ENCODE peak calls at places on chromosomes 4 and X, in seven cellular contexts. One of them, this sample, is unnamed.

GRCh38 chr4:110058677-110059076 is 139.7 kb downstream of the ELOVL6 start:
- DNase-seq in fibroblast of lung: no peak
- DNase-seq in CD8-positive, alpha-beta memory T cell: no peak
- DNase-seq in right lobe of liver: no peak
- DNase-seq in esophagus squamous epithelium: no peak
- DNase-seq in tibial nerve: no peak
- DNase-seq in osteoblast: no peak
- DNase-seq in this sample: no peak

GRCh38 chr4:89579776-89580175 is 257.2 kb downstream of the SNCA start:
- DNase-seq in fibroblast of lung: no peak
- DNase-seq in CD8-positive, alpha-beta memory T cell: no peak
- DNase-seq in right lobe of liver: no peak
- DNase-seq in esophagus squamous epithelium: no peak
- DNase-seq in tibial nerve: no peak
- DNase-seq in osteoblast: no peak
- DNase-seq in this sample: no peak

GRCh38 chrX:153521034-153521433 is 3.6 kb downstream of the ATP2B3 start:
- DNase-seq in fibroblast of lung: peak; percentile 4
- DNase-seq in CD8-positive, alpha-beta memory T cell: no peak
- DNase-seq in right lobe of liver: no peak
- DNase-seq in esophagus squamous epithelium: no peak
- DNase-seq in tibial nerve: no peak
- DNase-seq in osteoblast: peak; percentile 94
- DNase-seq in this sample: no peak

GRCh38 chr4:118325443-118325842 is 27.4 kb downstream of the PRSS12 start:
- DNase-seq in fibroblast of lung: no peak
- DNase-seq in CD8-positive, alpha-beta memory T cell: no peak
- DNase-seq in right lobe of liver: no peak
- DNase-seq in esophagus squamous epithelium: no peak
- DNase-seq in tibial nerve: no peak
- DNase-seq in osteoblast: no peak
- DNase-seq in this sample: no peak

GRCh38 chr4:165204462-165204830 is 2.9 kb upstream of the KLHL2 start:
- DNase-seq in fibroblast of lung: peak; percentile 49
- DNase-seq in CD8-positive, alpha-beta memory T cell: no peak
- DNase-seq in right lobe of liver: no peak
- DNase-seq in esophagus squamous epithelium: no peak
- DNase-seq in tibial nerve: no peak
- DNase-seq in osteoblast: no peak
- DNase-seq in this sample: no peak

GRCh38 chrX:9349572-9350259 is 115.1 kb upstream of the TBL1X start:
- DNase-seq in fibroblast of lung: no peak
- DNase-seq in CD8-positive, alpha-beta memory T cell: no peak
- DNase-seq in right lobe of liver: no peak
- DNase-seq in esophagus squamous epithelium: no peak
- DNase-seq in tibial nerve: no peak
- DNase-seq in osteoblast: no peak
- DNase-seq in this sample: no peak

GRCh38 chrX:129686422-129686948 is 31.7 kb upstream of the APLN start:
- DNase-seq in fibroblast of lung: peak; percentile 68
- DNase-seq in CD8-positive, alpha-beta memory T cell: no peak
- DNase-seq in right lobe of liver: no peak
- DNase-seq in esophagus squamous epithelium: no peak
- DNase-seq in tibial nerve: no peak
- DNase-seq in osteoblast: no peak
- DNase-seq in this sample: no peak

GRCh38 chr4:150656882-150657281 is 74.9 kb downstream of the MAB21L2 start:
- DNase-seq in fibroblast of lung: no peak
- DNase-seq in CD8-positive, alpha-beta memory T cell: no peak
- DNase-seq in right lobe of liver: no peak
- DNase-seq in esophagus squamous epithelium: no peak
- DNase-seq in tibial nerve: no peak
- DNase-seq in osteoblast: no peak
- DNase-seq in this sample: no peak

GRCh38 chr4:24666316-24666715 is 82.0 kb upstream of the DHX15 start:
- DNase-seq in fibroblast of lung: no peak
- DNase-seq in CD8-positive, alpha-beta memory T cell: no peak
- DNase-seq in right lobe of liver: no peak
- DNase-seq in esophagus squamous epithelium: no peak
- DNase-seq in tibial nerve: no peak
- DNase-seq in osteoblast: no peak
- DNase-seq in this sample: no peak

GRCh38 chr4:188146618-188147017 is 7.4 kb downstream of the TRIML1 start:
- DNase-seq in fibroblast of lung: no peak
- DNase-seq in CD8-positive, alpha-beta memory T cell: no peak
- DNase-seq in right lobe of liver: no peak
- DNase-seq in esophagus squamous epithelium: no peak
- DNase-seq in tibial nerve: no peak
- DNase-seq in osteoblast: no peak
- DNase-seq in this sample: no peak

GRCh38 chrX:49001521-49002090 is 458 bp downstream of the GRIPAP1 start:
- DNase-seq in fibroblast of lung: peak; percentile 40
- DNase-seq in CD8-positive, alpha-beta memory T cell: peak; percentile 79
- DNase-seq in right lobe of liver: no peak
- DNase-seq in esophagus squamous epithelium: no peak
- DNase-seq in tibial nerve: no peak
- DNase-seq in osteoblast: peak; percentile 87
- DNase-seq in this sample: no peak

GRCh38 chr4:92600638-92601037 is 296.9 kb downstream of the GRID2 start:
- DNase-seq in fibroblast of lung: no peak
- DNase-seq in CD8-positive, alpha-beta memory T cell: no peak
- DNase-seq in right lobe of liver: peak; percentile 19
- DNase-seq in esophagus squamous epithelium: no peak
- DNase-seq in tibial nerve: no peak
- DNase-seq in osteoblast: no peak
- DNase-seq in this sample: no peak

GRCh38 chr4:124389591-124389990 is 322.9 kb downstream of the ANKRD50 start:
- DNase-seq in fibroblast of lung: peak; percentile 4
- DNase-seq in CD8-positive, alpha-beta memory T cell: no peak
- DNase-seq in right lobe of liver: no peak
- DNase-seq in esophagus squamous epithelium: no peak
- DNase-seq in tibial nerve: no peak
- DNase-seq in osteoblast: no peak
- DNase-seq in this sample: no peak

GRCh38 chrX:148755111-148755510 is 254.7 kb downstream of the AFF2 start:
- DNase-seq in fibroblast of lung: no peak
- DNase-seq in CD8-positive, alpha-beta memory T cell: no peak
- DNase-seq in right lobe of liver: no peak
- DNase-seq in esophagus squamous epithelium: no peak
- DNase-seq in tibial nerve: no peak
- DNase-seq in osteoblast: no peak
- DNase-seq in this sample: no peak

GRCh38 chrX:22097295-22097694 is 65.2 kb downstream of the PHEX start:
- DNase-seq in fibroblast of lung: peak; percentile 91
- DNase-seq in CD8-positive, alpha-beta memory T cell: no peak
- DNase-seq in right lobe of liver: no peak
- DNase-seq in esophagus squamous epithelium: no peak
- DNase-seq in tibial nerve: no peak
- DNase-seq in osteoblast: no peak
- DNase-seq in this sample: no peak

GRCh38 chr4:145879598-145879997 is 59.0 kb downstream of the ZNF827 start:
- DNase-seq in fibroblast of lung: peak; percentile 28
- DNase-seq in CD8-positive, alpha-beta memory T cell: no peak
- DNase-seq in right lobe of liver: no peak
- DNase-seq in esophagus squamous epithelium: no peak
- DNase-seq in tibial nerve: no peak
- DNase-seq in osteoblast: no peak
- DNase-seq in this sample: no peak

GRCh38 chr4:118716304-118716703 is 31.1 kb downstream of the METTL14 start:
- DNase-seq in fibroblast of lung: no peak
- DNase-seq in CD8-positive, alpha-beta memory T cell: no peak
- DNase-seq in right lobe of liver: no peak
- DNase-seq in esophagus squamous epithelium: no peak
- DNase-seq in tibial nerve: no peak
- DNase-seq in osteoblast: peak; percentile 29
- DNase-seq in this sample: no peak

GRCh38 chrX:2500681-2501151 is at the start of the genes DHRSX and ZBED1:
- DNase-seq in fibroblast of lung: peak; percentile 12
- DNase-seq in CD8-positive, alpha-beta memory T cell: peak; percentile 62
- DNase-seq in right lobe of liver: peak; percentile 71
- DNase-seq in esophagus squamous epithelium: no peak
- DNase-seq in tibial nerve: no peak
- DNase-seq in osteoblast: peak; percentile 94
- DNase-seq in this sample: no peak

GRCh38 chr4:37917388-37917787 is 26.5 kb downstream of the TBC1D1 start:
- DNase-seq in fibroblast of lung: no peak
- DNase-seq in CD8-positive, alpha-beta memory T cell: no peak
- DNase-seq in right lobe of liver: no peak
- DNase-seq in esophagus squamous epithelium: no peak
- DNase-seq in tibial nerve: no peak
- DNase-seq in osteoblast: no peak
- DNase-seq in this sample: no peak

GRCh38 chr4:78581626-78582025 is 30.1 kb downstream of the ANXA3 start:
- DNase-seq in fibroblast of lung: no peak
- DNase-seq in CD8-positive, alpha-beta memory T cell: no peak
- DNase-seq in right lobe of liver: no peak
- DNase-seq in esophagus squamous epithelium: no peak
- DNase-seq in tibial nerve: no peak
- DNase-seq in osteoblast: no peak
- DNase-seq in this sample: no peak

GRCh38 chr4:183362036-183362435 is 39.8 kb upstream of the CLDN24 start:
- DNase-seq in fibroblast of lung: no peak
- DNase-seq in CD8-positive, alpha-beta memory T cell: no peak
- DNase-seq in right lobe of liver: no peak
- DNase-seq in esophagus squamous epithelium: no peak
- DNase-seq in tibial nerve: no peak
- DNase-seq in osteoblast: no peak
- DNase-seq in this sample: no peak

GRCh38 chr4:23759066-23759465 is 130.8 kb downstream of the PPARGC1A start:
- DNase-seq in fibroblast of lung: no peak
- DNase-seq in CD8-positive, alpha-beta memory T cell: no peak
- DNase-seq in right lobe of liver: no peak
- DNase-seq in esophagus squamous epithelium: no peak
- DNase-seq in tibial nerve: no peak
- DNase-seq in osteoblast: no peak
- DNase-seq in this sample: no peak

GRCh38 chrX:133981908-133982307 is 3.5 kb downstream of the GPC3 start:
- DNase-seq in fibroblast of lung: no peak
- DNase-seq in CD8-positive, alpha-beta memory T cell: no peak
- DNase-seq in right lobe of liver: no peak
- DNase-seq in esophagus squamous epithelium: no peak
- DNase-seq in tibial nerve: no peak
- DNase-seq in osteoblast: peak; percentile 14
- DNase-seq in this sample: no peak

GRCh38 chr4:147846318-147847135 is 114.6 kb downstream of the ARHGAP10 start:
- DNase-seq in fibroblast of lung: peak; percentile 15
- DNase-seq in CD8-positive, alpha-beta memory T cell: peak; percentile 52
- DNase-seq in right lobe of liver: no peak
- DNase-seq in esophagus squamous epithelium: no peak
- DNase-seq in tibial nerve: no peak
- DNase-seq in osteoblast: no peak
- DNase-seq in this sample: no peak

GRCh38 chrX:13283512-13283911 is 36.3 kb downstream of the ATXN3L start:
- DNase-seq in fibroblast of lung: no peak
- DNase-seq in CD8-positive, alpha-beta memory T cell: no peak
- DNase-seq in right lobe of liver: no peak
- DNase-seq in esophagus squamous epithelium: no peak
- DNase-seq in tibial nerve: no peak
- DNase-seq in osteoblast: no peak
- DNase-seq in this sample: no peak

DNA sequence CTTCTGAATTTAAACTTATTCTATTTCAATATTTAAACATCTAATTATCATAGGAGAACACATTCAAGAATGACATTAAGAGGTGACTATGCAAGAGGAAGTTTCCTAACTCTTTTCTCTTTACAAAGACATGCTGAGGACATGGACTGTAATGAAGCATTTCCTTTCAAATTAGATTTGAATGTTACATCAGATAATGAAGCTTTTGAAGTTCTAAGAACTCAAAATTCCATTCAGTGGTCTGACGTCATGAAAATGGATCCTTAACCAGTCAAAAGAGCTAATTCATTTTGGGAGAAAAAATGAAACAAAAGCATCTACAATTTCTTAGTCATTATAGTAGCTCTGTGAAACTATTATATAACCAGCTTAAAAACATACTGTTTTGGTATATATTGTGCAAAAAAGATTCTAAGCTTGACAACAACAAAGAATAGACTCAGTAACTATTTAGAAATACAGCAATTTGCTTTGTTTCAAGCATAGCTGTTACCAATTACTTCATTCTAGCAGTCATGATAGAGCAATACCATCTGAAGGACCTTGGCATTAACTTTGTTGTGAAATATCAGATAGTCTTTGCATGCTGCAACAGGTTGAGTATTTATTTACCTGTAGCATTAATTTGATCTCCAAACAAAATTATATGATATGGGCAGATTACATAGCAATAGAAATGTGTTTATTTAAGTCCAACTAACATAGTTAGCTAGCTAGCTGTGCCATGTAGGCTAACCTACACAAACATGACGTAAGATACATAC is 13.7 kb upstream of the DTHD1 start:
- DNase-seq in fibroblast of lung: no peak
- DNase-seq in CD8-positive, alpha-beta memory T cell: no peak
- DNase-seq in right lobe of liver: no peak
- DNase-seq in esophagus squamous epithelium: no peak
- DNase-seq in tibial nerve: no peak
- DNase-seq in osteoblast: no peak
- DNase-seq in this sample: no peak
- H3K27ac ChIP-seq in fibroblast of lung: no peak overlapping the region
- H3K27ac ChIP-seq in CD8-positive, alpha-beta memory T cell: no peak overlapping the region
- H3K27ac ChIP-seq in right lobe of liver: no peak overlapping the region
- H3K27ac ChIP-seq in esophagus squamous epithelium: no peak overlapping the region
- H3K27ac ChIP-seq in tibial nerve: peak overlapping the region; percentile 12
- H3K27ac ChIP-seq in osteoblast: no peak overlapping the region
- H3K27ac ChIP-seq in this sample: no peak overlapping the region

GRCh38 chrX:137545711-137546651 is 19.9 kb upstream of the ZIC3 start:
- DNase-seq in fibroblast of lung: no peak
- DNase-seq in CD8-positive, alpha-beta memory T cell: no peak
- DNase-seq in right lobe of liver: no peak
- DNase-seq in esophagus squamous epithelium: no peak
- DNase-seq in tibial nerve: no peak
- DNase-seq in osteoblast: no peak
- DNase-seq in this sample: no peak
- H3K27me3 ChIP-seq in fibroblast of lung: no peaks in the 10 kb centered on the region
- H3K27me3 ChIP-seq in CD8-positive, alpha-beta memory T cell: no peaks in the 10 kb centered on the region
- H3K27me3 ChIP-seq in right lobe of liver: no peaks in the 10 kb centered on the region
- H3K27me3 ChIP-seq in esophagus squamous epithelium: peaks cover 5% of the 10 kb centered on the region
- H3K27me3 ChIP-seq in tibial nerve: peaks cover 67% of the 10 kb centered on the region
- H3K27me3 ChIP-seq in osteoblast: no peaks in the 10 kb centered on the region
- H3K27me3 ChIP-seq in this sample: peaks cover 24% of the 10 kb centered on the region

GRCh38 chrX:23667239-23668177 is at the start of gene PRDX4:
- DNase-seq in fibroblast of lung: peak; percentile 88
- DNase-seq in CD8-positive, alpha-beta memory T cell: peak; percentile 80
- DNase-seq in right lobe of liver: peak; percentile 93
- DNase-seq in esophagus squamous epithelium: peak; percentile 30
- DNase-seq in tibial nerve: peak; percentile 66
- DNase-seq in osteoblast: peak; percentile 91
- DNase-seq in this sample: peak; percentile 78
- H3K27ac ChIP-seq in fibroblast of lung: peak within 1 kb of the TSS; percentile 74
- H3K27ac ChIP-seq in CD8-positive, alpha-beta memory T cell: peak within 1 kb of the TSS; percentile 61
- H3K27ac ChIP-seq in right lobe of liver: peak within 1 kb of the TSS; percentile 73
- H3K27ac ChIP-seq in esophagus squamous epithelium: peak within 1 kb of the TSS; percentile 82
- H3K27ac ChIP-seq in tibial nerve: peak within 1 kb of the TSS; percentile 89
- H3K27ac ChIP-seq in osteoblast: peak within 1 kb of the TSS; percentile 64
- H3K27ac ChIP-seq in this sample: peak within 1 kb of the TSS; percentile 66

DNA sequence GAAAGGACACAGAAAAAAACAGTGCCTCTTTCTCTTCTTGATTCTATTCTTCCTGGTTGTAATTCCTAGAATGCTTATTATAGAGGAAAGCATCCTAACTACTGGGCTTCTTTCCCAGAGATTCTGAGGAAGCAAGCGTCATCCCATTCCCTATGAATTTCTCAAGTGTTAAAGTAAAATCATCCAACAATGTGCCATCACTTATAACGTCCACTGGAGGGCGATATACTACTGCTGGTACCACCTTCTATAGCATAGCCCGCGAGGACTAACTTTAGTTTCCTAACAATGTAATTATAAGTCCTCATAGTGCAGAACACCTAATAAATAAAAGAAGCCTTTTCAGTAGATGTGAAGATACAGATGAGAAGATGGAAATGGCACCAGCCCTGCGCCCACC is 4.4 kb downstream of the CENPVL3 start:
- DNase-seq in fibroblast of lung: peak; percentile 60
- DNase-seq in CD8-positive, alpha-beta memory T cell: no peak
- DNase-seq in right lobe of liver: no peak
- DNase-seq in esophagus squamous epithelium: no peak
- DNase-seq in tibial nerve: no peak
- DNase-seq in osteoblast: peak; percentile 78
- DNase-seq in this sample: no peak
- H3K27me3 ChIP-seq in fibroblast of lung: peaks cover 11% of the 10 kb centered on the region
- H3K27me3 ChIP-seq in CD8-positive, alpha-beta memory T cell: no peaks in the 10 kb centered on the region
- H3K27me3 ChIP-seq in right lobe of liver: no peaks in the 10 kb centered on the region
- H3K27me3 ChIP-seq in esophagus squamous epithelium: no peaks in the 10 kb centered on the region
- H3K27me3 ChIP-seq in tibial nerve: peaks cover 61% of the 10 kb centered on the region
- H3K27me3 ChIP-seq in osteoblast: peaks cover 47% of the 10 kb centered on the region
- H3K27me3 ChIP-seq in this sample: peaks cover 15% of the 10 kb centered on the region

This sample was measured in RWPE2.